ENCODE peak calls at places on chromosomes 4 and X, in six cellular contexts. P is GM12878, L is HCT116, T is K562, N is H1, R is HepG2. U is an unnamed sample.
A peak's percentile ranks its signal among the peaks of the same experiment; 100 is the strongest.

GRCh38 chr4:133149932-133150642 is 993 bp downstream of the PCDH10 start:
- DNase-seq in P (no peak), L (no peak), T (no peak), N (no peak), R (no peak), U (no peak)

GRCh38 chr4:24470681-24471622 is 113.4 kb downstream of the DHX15 start:
- DNase-seq in P (no peak), L (no peak), T (no peak), N (no peak), R (no peak), U (no peak)

GRCh38 chrX:30930143-30930542 is 41.1 kb upstream of the TAB3 start:
- DNase-seq in P (no peak), L (no peak), T (no peak), N (no peak), R (peak; percentile 42), U (no peak)

GRCh38 chrX:70439016-70439415 is 5.6 kb upstream of the DLG3 start:
- DNase-seq in P (no peak), L (no peak), T (no peak), N (no peak), R (no peak), U (no peak)

GRCh38 chr4:162115323-162115722 is 48.5 kb downstream of the FSTL5 start:
- DNase-seq in P (no peak), L (no peak), T (no peak), N (no peak), R (no peak), U (no peak)

GRCh38 chr4:136742330-136742729 is 790.0 kb downstream of the PCDH18 start:
- DNase-seq in P (no peak), L (no peak), T (no peak), N (no peak), R (no peak), U (no peak)

GRCh38 chrX:135389717-135390116 is 32.0 kb upstream of the SMIM10L2A start:
- DNase-seq in P (no peak), L (peak; percentile 75), T (no peak), N (peak; percentile 5), R (peak; percentile 51), U (peak; percentile 22)

GRCh38 chr4:136864580-136865185 is 667.6 kb downstream of the PCDH18 start:
- DNase-seq in P (peak; percentile 24), L (peak; percentile 69), T (peak; percentile 10), N (no peak), R (peak; percentile 32), U (peak; percentile 42)

GRCh38 chrX:97898798-97899197 is 1015.1 kb downstream of the RPA4 start:
- DNase-seq in P (no peak), L (no peak), T (no peak), N (no peak), R (no peak), U (no peak)

GRCh38 chr4:109809657-109810056 is 5.9 kb upstream of the GAR1 start:
- DNase-seq in P (no peak), L (no peak), T (no peak), N (no peak), R (no peak), U (no peak)

GRCh38 chr4:1241466-1241935 is 7.4 kb downstream of the CTBP1 start:
- DNase-seq in P (no peak), L (no peak), T (no peak), N (no peak), R (no peak), U (no peak)

GRCh38 chr4:83071116-83071515 is 36.1 kb downstream of the COPS4 start:
- DNase-seq in P (no peak), L (no peak), T (no peak), N (no peak), R (no peak), U (no peak)

GRCh38 chrX:41559662-41560061 is 112.5 kb downstream of the NYX start:
- DNase-seq in P (no peak), L (no peak), T (peak; percentile 16), N (no peak), R (no peak), U (no peak)

GRCh38 chr4:168318266-168318895 is at the start of gene DDX60:
- DNase-seq in P (peak; percentile 68), L (peak; percentile 24), T (no peak), N (peak; percentile 13), R (peak; percentile 10), U (peak; percentile 43)

GRCh38 chrX:132480581-132481203 is 8.1 kb downstream of the MBNL3 start:
- DNase-seq in P (peak; percentile 55), L (no peak), T (no peak), N (no peak), R (peak; percentile 82), U (no peak)

GRCh38 chrX:150366951-150367545 is 3.9 kb downstream of the MAMLD1 start:
- DNase-seq in P (no peak), L (no peak), T (no peak), N (no peak), R (no peak), U (no peak)

GRCh38 chr4:41258783-41259182 is 2.1 kb downstream of the UCHL1 start:
- DNase-seq in P (no peak), L (peak; percentile 56), T (no peak), N (no peak), R (peak; percentile 18), U (no peak)

GRCh38 chr4:96347582-96347981 is 507.7 kb downstream of the PDHA2 start:
- DNase-seq in P (no peak), L (no peak), T (no peak), N (no peak), R (no peak), U (no peak)

GRCh38 chr4:159290321-159291030 is 187.6 kb downstream of the RAPGEF2 start:
- DNase-seq in P (no peak), L (no peak), T (no peak), N (no peak), R (no peak), U (no peak)

GRCh38 chr4:184575306-184575705 is 73.9 kb downstream of the CASP3 start:
- DNase-seq in P (no peak), L (no peak), T (no peak), N (no peak), R (no peak), U (no peak)

GRCh38 chr4:139603576-139604387 is 47.8 kb upstream of the SETD7 start:
- DNase-seq in P (peak; percentile 8), L (peak; percentile 49), T (peak; percentile 50), N (no peak), R (peak; percentile 67), U (no peak)

GRCh38 chr4:147085796-147086195 is 140.1 kb upstream of the TTC29 start:
- DNase-seq in P (no peak), L (no peak), T (no peak), N (no peak), R (no peak), U (no peak)

DNA sequence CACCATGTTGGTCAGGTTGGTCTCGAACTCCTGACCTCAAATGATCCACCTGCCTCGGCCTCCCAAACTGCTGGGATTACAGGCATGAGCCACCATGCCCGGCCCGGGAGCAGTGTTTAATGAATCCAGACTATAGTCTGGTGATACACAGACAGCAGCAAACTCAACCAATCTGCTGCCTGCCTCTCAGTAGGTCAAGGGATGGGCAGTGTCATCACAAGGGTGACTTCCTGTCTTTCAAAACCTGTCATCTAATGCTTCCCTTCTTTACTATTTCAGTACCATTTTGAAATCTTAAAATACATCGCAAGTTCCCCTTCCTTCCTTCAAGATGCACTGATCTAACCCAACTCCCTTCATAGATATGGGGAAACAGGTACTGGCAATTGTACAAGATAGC is 8.4 kb downstream of the RPL39 start:
- DNase-seq in P (no peak), L (no peak), T (no peak), N (no peak), R (no peak), U (no peak)
- TF ChIP-seq ZNF274 in P (no peak), L (no peak), T (no peak), N (no peak), R (no peak), U (no peak)

GRCh38 chrX:110216027-110216426 is 101.9 kb downstream of the AMMECR1 start:
- DNase-seq in P (no peak), L (no peak), T (no peak), N (no peak), R (no peak), U (no peak)
- TF ChIP-seq ZNF274 in P (no peak), L (no peak), T (no peak), N (no peak), R (no peak), U (no peak)

GRCh38 chr4:94276204-94276603 is 66.4 kb downstream of the HPGDS start:
- DNase-seq in P (no peak), L (no peak), T (no peak), N (no peak), R (no peak), U (no peak)
- TF ChIP-seq ZNF274 in P (no peak), L (no peak), T (no peak), N (no peak), R (no peak), U (no peak)

GRCh38 chr4:6641164-6641970 is 882 bp downstream of the MRFAP1 start:
- DNase-seq in P (no peak), L (no peak), T (peak; percentile 65), N (no peak), R (no peak), U (no peak)
- TF ChIP-seq ZNF274 in P (no peak), L (no peak), T (no peak), N (no peak), R (no peak), U (no peak)

GRCh38 chr4:176547005-176547404 is 227.2 kb downstream of the SPCS3 start:
- DNase-seq in P (no peak), L (no peak), T (no peak), N (no peak), R (no peak), U (no peak)

GRCh38 chr4:176545886-176546285 is 226.1 kb downstream of the SPCS3 start:
- DNase-seq in P (no peak), L (no peak), T (no peak), N (no peak), R (no peak), U (no peak)

GRCh38 chr4:176548571-176548970 is 228.8 kb downstream of the SPCS3 start:
- DNase-seq in P (no peak), L (no peak), T (no peak), N (no peak), R (no peak), U (no peak)

DNA sequence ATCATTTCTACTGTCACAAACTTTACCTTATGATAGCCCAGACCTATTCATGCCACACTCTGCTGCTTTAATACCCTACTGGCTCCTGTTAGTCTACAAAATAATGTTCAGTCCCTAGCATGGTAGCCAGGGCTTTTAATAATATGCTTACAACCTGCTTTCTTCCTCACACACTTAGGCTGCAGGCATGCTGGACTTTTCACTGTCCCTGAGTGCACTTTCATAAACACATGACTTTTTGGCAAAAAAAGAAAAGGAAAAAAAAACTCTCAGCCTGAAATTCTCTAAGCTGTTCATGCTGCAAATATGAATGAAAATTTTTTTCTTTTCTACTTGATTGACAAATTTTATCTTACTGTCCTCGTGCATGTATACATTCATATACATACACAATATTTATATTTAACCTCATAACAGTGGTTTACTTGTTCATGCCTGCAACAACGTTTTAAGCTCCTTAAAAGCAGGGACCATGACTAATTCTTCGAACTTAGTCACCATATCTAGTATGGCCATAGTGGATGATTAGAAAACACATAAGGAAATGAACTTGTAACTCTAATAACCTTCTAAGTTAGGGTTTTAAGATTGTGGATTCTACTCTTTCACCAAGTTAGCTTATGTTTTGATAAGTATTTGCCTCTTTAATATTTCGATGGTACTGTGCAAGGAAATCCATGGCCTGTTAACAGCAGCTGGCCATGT is 229.5 kb downstream of the SPCS3 start:
- DNase-seq in P (no peak), L (no peak), T (no peak), N (no peak), R (no peak), U (no peak)
- TF ChIP-seq ZNF274 in P (no peak), L (no peak), T (no peak), N (no peak), R (no peak), U (no peak)

GRCh38 chr4:164894725-164895124 is 17.7 kb downstream of the APELA start:
- DNase-seq in P (peak; percentile 48), L (no peak), T (no peak), N (no peak), R (no peak), U (no peak)
- TF ChIP-seq ZNF274 in P (no peak), L (no peak), T (no peak), N (no peak), R (no peak), U (no peak)